ENCODE peak calls at places on chromosomes 6 and 20, in eight cellular contexts. Q is naive thymus-derived CD4-positive, alpha-beta T cell; U is GM23248; W is colonic mucosa; X is mammary epithelial cell; Y is upper lobe of right lung; N is right cardiac atrium; L is adrenal gland. E is an unnamed sample.
A peak's percentile ranks its signal among the peaks of the same experiment; 100 is the strongest.

GRCh38 chr6:34246563-34247391 is 2.0 kb downstream of the SMIM29 start:
- DNase-seq in Q (peak; percentile 21), U (peak; percentile 55), W (peak; percentile 42), X (no peak), Y (no peak), N (peak; percentile 75), L (no peak), E (no peak)

GRCh38 chr20:54134445-54135220 is 39.2 kb downstream of the CYP24A1 start:
- DNase-seq in Q (no peak), U (peak; percentile 70), W (no peak), X (peak; percentile 89), Y (no peak), N (no peak), L (no peak), E (no peak)

GRCh38 chr6:169847141-169847674 is 95.8 kb downstream of the ERMARD start:
- DNase-seq in Q (no peak), U (no peak), W (no peak), X (no peak), Y (peak; percentile 31), N (peak; percentile 23), L (no peak), E (peak; percentile 8)

GRCh38 chr20:1165521-1165920 is 19.3 kb downstream of the TMEM74B start:
- DNase-seq in Q (no peak), U (no peak), W (no peak), X (no peak), Y (no peak), N (no peak), L (no peak), E (no peak)

GRCh38 chr6:18154507-18155272 is at the start of gene TPMT:
- DNase-seq in Q (no peak), U (peak; percentile 44), W (peak; percentile 99), X (no peak), Y (no peak), N (no peak), L (peak; percentile 49), E (peak; percentile 33)

GRCh38 chr6:1524040-1524480 is 85.7 kb upstream of the FOXC1 start:
- DNase-seq in Q (peak; percentile 58), U (peak; percentile 80), W (peak; percentile 80), X (peak; percentile 64), Y (peak; percentile 90), N (peak; percentile 89), L (peak; percentile 43), E (peak; percentile 89)

GRCh38 chr20:10861619-10862018 is 187.8 kb upstream of the JAG1 start:
- DNase-seq in Q (no peak), U (no peak), W (peak; percentile 81), X (peak; percentile 33), Y (no peak), N (no peak), L (no peak), E (no peak)

GRCh38 chr6:142187209-142187608 is 40.1 kb downstream of the VTA1 start:
- DNase-seq in Q (no peak), U (peak; percentile 7), W (no peak), X (no peak), Y (no peak), N (peak; percentile 51), L (peak; percentile 70), E (peak; percentile 20)

GRCh38 chr6:146433881-146434741 is 109.5 kb upstream of the RAB32 start:
- DNase-seq in Q (no peak), U (peak; percentile 51), W (no peak), X (peak; percentile 6), Y (peak; percentile 65), N (peak; percentile 60), L (no peak), E (no peak)

GRCh38 chr6:27133281-27134227 is 113.9 kb upstream of the PRSS16 start:
- DNase-seq in Q (peak; percentile 68), U (peak; percentile 90), W (peak; percentile 61), X (peak; percentile 73), Y (peak; percentile 84), N (peak; percentile 87), L (peak; percentile 69), E (peak; percentile 79)

GRCh38 chr6:2204272-2204671 is 41.1 kb downstream of the GMDS start:
- DNase-seq in Q (no peak), U (no peak), W (no peak), X (no peak), Y (no peak), N (no peak), L (no peak), E (no peak)

DNA sequence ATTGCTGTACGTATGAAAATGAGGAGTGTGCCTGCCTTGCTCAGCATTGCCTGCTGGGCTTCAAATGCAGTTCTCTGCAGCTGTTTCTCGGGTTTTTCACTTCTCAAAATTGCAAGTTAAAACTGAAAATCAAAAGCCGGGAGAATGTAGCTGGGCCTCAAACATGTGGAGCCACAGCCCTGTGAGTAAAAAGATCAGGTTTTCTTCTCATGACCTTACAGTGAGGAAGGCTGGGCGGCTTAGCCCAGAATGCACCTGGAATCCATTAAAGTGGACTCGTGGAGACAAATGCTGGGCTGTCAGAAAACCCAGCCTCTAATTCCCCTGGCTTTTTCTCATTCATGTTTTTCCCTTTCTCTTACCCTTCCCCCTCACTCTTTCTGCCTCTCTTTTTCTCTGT is 34.4 kb downstream of the DSE start:
- DNase-seq in Q (no peak), U (peak; percentile 83), W (no peak), X (no peak), Y (no peak), N (no peak), L (no peak), E (no peak)
- H3K4me1 ChIP-seq in Q (no peaks in the 10 kb centered on the region), U (peaks cover 65% of the 10 kb centered on the region), W (no peaks in the 10 kb centered on the region), X (peaks cover 7% of the 10 kb centered on the region), Y (peaks cover 8% of the 10 kb centered on the region), N (peaks cover 11% of the 10 kb centered on the region), L (peaks cover 31% of the 10 kb centered on the region), E (peaks cover 50% of the 10 kb centered on the region)

GRCh38 chr20:3749087-3749688 is 16.7 kb downstream of the HSPA12B start:
- DNase-seq in Q (no peak), U (no peak), W (no peak), X (no peak), Y (no peak), N (peak; percentile 63), L (no peak), E (no peak)

GRCh38 chr20:3747471-3747870 is 15.0 kb downstream of the HSPA12B start:
- DNase-seq in Q (no peak), U (no peak), W (no peak), X (no peak), Y (no peak), N (no peak), L (no peak), E (no peak)

GRCh38 chr20:3745686-3746173 is 13.2 kb downstream of the HSPA12B start:
- DNase-seq in Q (no peak), U (no peak), W (no peak), X (no peak), Y (no peak), N (peak; percentile 44), L (no peak), E (no peak)

GRCh38 chr20:3749689-3750639 is 17.5 kb downstream of the HSPA12B start:
- DNase-seq in Q (no peak), U (no peak), W (no peak), X (peak; percentile 23), Y (no peak), N (peak; percentile 69), L (peak; percentile 46), E (no peak)

GRCh38 chr20:3748073-3748472 is 15.6 kb downstream of the HSPA12B start:
- DNase-seq in Q (no peak), U (no peak), W (no peak), X (no peak), Y (no peak), N (peak; percentile 62), L (no peak), E (no peak)
- H3K4me1 ChIP-seq in Q (peaks cover 8% of the 10 kb centered on the region), U (no peaks in the 10 kb centered on the region), W (no peaks in the 10 kb centered on the region), X (peaks cover 21% of the 10 kb centered on the region), Y (peaks cover 5% of the 10 kb centered on the region), N (no peaks in the 10 kb centered on the region), L (peaks cover 5% of the 10 kb centered on the region), E (peaks cover 14% of the 10 kb centered on the region)

GRCh38 chr20:63903796-63904570 is 9.1 kb downstream of the DNAJC5 start:
- DNase-seq in Q (no peak), U (no peak), W (no peak), X (no peak), Y (no peak), N (no peak), L (no peak), E (no peak)

GRCh38 chr20:63898882-63899558 is 4.1 kb downstream of the DNAJC5 start:
- DNase-seq in Q (no peak), U (no peak), W (no peak), X (no peak), Y (no peak), N (no peak), L (no peak), E (no peak)

GRCh38 chr20:63897978-63898561 is 3.1 kb downstream of the DNAJC5 start:
- DNase-seq in Q (no peak), U (no peak), W (no peak), X (no peak), Y (no peak), N (no peak), L (no peak), E (no peak)

GRCh38 chr20:63896136-63896890 is 1.4 kb downstream of the DNAJC5 start:
- DNase-seq in Q (no peak), U (peak; percentile 67), W (peak; percentile 74), X (peak; percentile 43), Y (peak; percentile 81), N (peak; percentile 84), L (peak; percentile 67), E (no peak)

DNA sequence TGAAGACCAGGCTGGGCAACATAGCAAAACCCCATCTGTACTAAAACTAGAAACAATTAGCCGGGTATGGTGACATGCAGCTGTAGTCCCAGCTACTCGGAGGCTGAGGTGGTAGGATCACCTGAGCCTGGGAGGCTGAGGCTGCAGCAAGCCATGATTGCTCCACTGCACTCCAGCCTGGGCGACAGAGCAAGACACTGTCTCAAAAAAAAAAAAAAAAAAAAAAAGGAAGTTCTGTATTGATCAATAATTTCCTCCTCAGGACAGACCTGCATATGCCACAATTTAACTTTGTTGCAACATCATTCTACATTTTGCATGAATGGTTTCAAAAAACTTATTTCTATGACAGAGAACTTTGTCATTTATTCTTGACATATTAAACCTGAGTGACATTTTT is 5.4 kb downstream of the DNAJC5 start:
- DNase-seq in Q (no peak), U (no peak), W (no peak), X (no peak), Y (no peak), N (no peak), L (no peak), E (no peak)
- H3K4me1 ChIP-seq in Q (peaks cover 36% of the 10 kb centered on the region), U (peaks cover 12% of the 10 kb centered on the region), W (peaks cover 12% of the 10 kb centered on the region), X (peaks cover 20% of the 10 kb centered on the region), Y (peaks cover 44% of the 10 kb centered on the region), N (peaks cover 10% of the 10 kb centered on the region), L (peaks cover 58% of the 10 kb centered on the region), E (peaks cover 59% of the 10 kb centered on the region)

GRCh38 chr6:107692351-107692750 is 131.8 kb downstream of the SCML4 start:
- DNase-seq in Q (no peak), U (peak; percentile 95), W (no peak), X (no peak), Y (no peak), N (no peak), L (no peak), E (no peak)

GRCh38 chr6:107689881-107690545 is 134.1 kb downstream of the SCML4 start:
- DNase-seq in Q (no peak), U (no peak), W (no peak), X (no peak), Y (no peak), N (no peak), L (no peak), E (peak; percentile 30)

GRCh38 chr6:107689190-107689589 is 134.9 kb downstream of the SCML4 start:
- DNase-seq in Q (no peak), U (no peak), W (no peak), X (no peak), Y (no peak), N (no peak), L (no peak), E (no peak)

GRCh38 chr6:107690864-107691661 is 133.1 kb downstream of the SCML4 start:
- DNase-seq in Q (no peak), U (peak; percentile 95), W (no peak), X (no peak), Y (no peak), N (no peak), L (no peak), E (no peak)

GRCh38 chr6:107690546-107690863 is 133.6 kb downstream of the SCML4 start:
- DNase-seq in Q (no peak), U (no peak), W (no peak), X (no peak), Y (no peak), N (no peak), L (no peak), E (no peak)
- H3K4me1 ChIP-seq in Q (no peaks in the 10 kb centered on the region), U (peaks cover 42% of the 10 kb centered on the region), W (no peaks in the 10 kb centered on the region), X (no peaks in the 10 kb centered on the region), Y (no peaks in the 10 kb centered on the region), N (no peaks in the 10 kb centered on the region), L (peaks cover 15% of the 10 kb centered on the region), E (no peaks in the 10 kb centered on the region)

E was measured in heart left ventricle.